ENCODE peak calls at places on chromosomes 1 and 21, in four cellular contexts. M is stimulated activated CD4-positive, alpha-beta T cell treated with anti-CD3 and anti-CD28 coated beads, Interleukin-1b, Interleukin-23, amount 100 ng/mL, for 48 hours; N is caudate nucleus; X is NCI-H1105 treated with DMSO at 0.1 percent for 48 hours. J is an unnamed sample.

GRCh38 chr21:36798461-36798860 is 99.5 kb downstream of the SIM2 start:
- DNase-seq in N (no peak), X (no peak), M (no peak), J (no peak)

GRCh38 chr1:150429805-150430204 is 57.4 kb upstream of the TARS2 start:
- DNase-seq in X (no peak), M (no peak), N (no peak), J (peak)

GRCh38 chr1:36351222-36351977 is 28.0 kb upstream of the EVA1B start:
- DNase-seq in X (no peak), N (no peak), M (no peak), J (peak)

GRCh38 chr21:46157987-46158451 is 2.6 kb upstream of the FTCD start:
- DNase-seq in N (no peak), M (no peak), X (no peak), J (no peak)

GRCh38 chr1:59498640-59499039 is 201.7 kb downstream of the FGGY start:
- DNase-seq in X (no peak), N (no peak), M (no peak), J (peak)

GRCh38 chr1:151539321-151540020 is 638 bp upstream of the TUFT1 start:
- DNase-seq in M (peak), N (peak), X (peak), J (peak)

GRCh38 chr1:3327389-3327702 is 127.1 kb upstream of the ARHGEF16 start:
- DNase-seq in X (no peak), M (no peak), N (no peak), J (no peak)

GRCh38 chr21:14121719-14122118 is 89.0 kb downstream of the LIPI start:
- DNase-seq in M (no peak), X (no peak), N (no peak), J (no peak)

GRCh38 chr1:185393821-185394220 is 76.8 kb upstream of the IVNS1ABP start:
- DNase-seq in M (no peak), N (no peak), X (no peak), J (no peak)

GRCh38 chr1:15963968-15964648 is 11.8 kb downstream of the ZBTB17 start:
- DNase-seq in X (no peak), N (no peak), M (no peak), J (no peak)

GRCh38 chr1:29934255-29934654 is 697.9 kb downstream of the PTPRU start:
- DNase-seq in M (no peak), N (no peak), X (no peak), J (no peak)

GRCh38 chr21:29148535-29148934 is 18.1 kb downstream of the MAP3K7CL start:
- DNase-seq in M (no peak), N (no peak), X (no peak), J (no peak)

GRCh38 chr1:58397187-58397820 is 149.2 kb downstream of the OMA1 start:
- DNase-seq in M (no peak), X (no peak), N (no peak), J (no peak)

GRCh38 chr1:203178083-203178482 is 2.5 kb upstream of the MYBPH start:
- DNase-seq in M (no peak), N (no peak), X (no peak), J (no peak)

GRCh38 chr1:13494025-13494424 is 19.8 kb downstream of the LRRC38 start:
- DNase-seq in X (no peak), N (no peak), M (peak), J (no peak)

GRCh38 chr21:43648171-43648570 is 11.1 kb downstream of the HSF2BP start:
- DNase-seq in M (no peak), X (no peak), N (no peak), J (no peak)

GRCh38 chr1:240031414-240031813 is 60.3 kb upstream of the FMN2 start:
- DNase-seq in M (no peak), N (no peak), X (no peak), J (no peak)

GRCh38 chr1:101511501-101511900 is 274.7 kb downstream of the S1PR1 start:
- DNase-seq in X (no peak), N (no peak), M (no peak), J (no peak)

GRCh38 chr1:81876901-81877750 is 76.4 kb downstream of the ADGRL2 start:
- DNase-seq in N (no peak), X (peak), M (no peak), J (no peak)

GRCh38 chr1:206447792-206448191 is 22.5 kb upstream of the IKBKE start:
- DNase-seq in M (no peak), X (no peak), N (no peak), J (no peak)

J was measured in A673.